ENCODE peak calls at places on chromosomes 11 and 22, in five cellular contexts. J is activated CD4-positive, alpha-beta T cell treated with anti-CD3 and anti-CD28 coated beads, Interleukin-2, amount 50 U/mL, for 1 hour; K is activated T-cell treated with anti-CD3 and anti-CD28 coated beads for 1 hour; U is stimulated activated CD8-positive, alpha-beta memory T cell treated with anti-CD3 and anti-CD28 coated beads, Interleukin-15, amount 100 ng/mL, for 1 hour; Y is GM12865. Z is an unnamed sample.

GRCh38 chr11:118918128-118918685 is 7.5 kb downstream of the BCL9L start:
- DNase-seq in J (peak), K (no peak), U (no peak), Y (no peak), Z (no peak)

GRCh38 chr22:44685384-44686056 is 16.5 kb upstream of the PRR5 start:
- DNase-seq in J (peak), K (peak), U (peak), Y (peak), Z (peak)

GRCh38 chr22:46074771-46075551 is 75.4 kb upstream of the PPARA start:
- DNase-seq in J (no peak), K (no peak), U (no peak), Y (no peak), Z (no peak)

GRCh38 chr11:57499413-57499982 is 16.0 kb downstream of the SLC43A1 start:
- DNase-seq in J (no peak), K (no peak), U (no peak), Y (peak), Z (no peak)

GRCh38 chr22:24962835-24963234 is 10.3 kb downstream of the KIAA1671 start:
- DNase-seq in J (no peak), K (no peak), U (no peak), Y (no peak), Z (no peak)

GRCh38 chr11:133107753-133108152 is 424.5 kb downstream of the OPCML start:
- DNase-seq in J (no peak), K (no peak), U (no peak), Y (no peak), Z (no peak)

GRCh38 chr22:33271390-33272161 is 213.4 kb upstream of the SYN3 start:
- DNase-seq in J (no peak), K (no peak), U (no peak), Y (peak), Z (no peak)

GRCh38 chr11:86802601-86803051 is 2.3 kb downstream of the PRSS23 start:
- DNase-seq in J (no peak), K (no peak), U (no peak), Y (peak), Z (no peak)

GRCh38 chr11:131579932-131580387 is 209.5 kb downstream of the NTM start:
- DNase-seq in J (no peak), K (no peak), U (no peak), Y (peak), Z (no peak)

GRCh38 chr11:64226507-64227051 is 505 bp downstream of the NUDT22 start:
- DNase-seq in J (peak), K (peak), U (no peak), Y (peak), Z (peak)

GRCh38 chr22:32389685-32390084 is 22.4 kb downstream of the RTCB start:
- DNase-seq in J (no peak), K (no peak), U (no peak), Y (no peak), Z (no peak)

Z was measured in activated T-helper 1 cell treated with anti-CD3 and anti-CD28 coated beads, Interleukin-2, amount 50 U/mL, for 16 hours.